ENCODE peak calls at places on chromosome 20, in seven cellular contexts. I is fibroblast of lung; O is thoracic aorta; R is uterus; D is CD8-positive, alpha-beta T cell; B is naive thymus-derived CD4-positive, alpha-beta T cell; Y is body of pancreas. N is an unnamed sample.

GRCh38 chr20:50548396-50548795 is 38.2 kb downstream of the PTPN1 start:
- DNase-seq in I (no peak), D (no peak), B (no peak), Y (no peak), O (no peak), R (no peak), N (no peak)

GRCh38 chr20:59718071-59718470 is 113.7 kb downstream of the PHACTR3 start:
- DNase-seq in B (no peak), Y (no peak), D (no peak), I (no peak), O (no peak), R (no peak), N (no peak)

GRCh38 chr20:34268851-34269668 is 27.8 kb downstream of the ASIP start:
- DNase-seq in Y (peak; percentile 29), R (peak; percentile 24), B (peak; percentile 26), D (peak; percentile 27), O (no peak), I (peak; percentile 19), N (no peak)

GRCh38 chr20:34629342-34629741 is 47.5 kb downstream of the PIGU start:
- DNase-seq in D (no peak), I (peak; percentile 18), R (no peak), B (no peak), O (no peak), Y (no peak), N (no peak)

GRCh38 chr20:51376121-51376520 is 166.4 kb downstream of the NFATC2 start:
- DNase-seq in D (no peak), B (no peak), Y (no peak), O (no peak), I (no peak), R (no peak), N (no peak)

GRCh38 chr20:38804682-38805501 is 605 bp upstream of the PPP1R16B start:
- DNase-seq in Y (no peak), I (no peak), O (no peak), R (no peak), D (peak; percentile 81), B (peak; percentile 56), N (no peak)

GRCh38 chr20:13515796-13516533 is 122.8 kb downstream of the TASP1 start:
- DNase-seq in D (no peak), O (no peak), R (no peak), I (peak; percentile 48), B (no peak), Y (no peak), N (no peak)

GRCh38 chr20:21027569-21027968 is 78.6 kb downstream of the LINC00237 start:
- DNase-seq in B (no peak), Y (no peak), R (no peak), I (no peak), D (no peak), O (no peak), N (peak; percentile 90)

GRCh38 chr20:21125072-21125848 is 622 bp upstream of the KIZ start:
- DNase-seq in D (no peak), Y (peak; percentile 56), B (no peak), R (peak; percentile 46), I (peak; percentile 43), O (no peak), N (peak; percentile 75)

GRCh38 chr20:46666818-46667515 is 15.7 kb upstream of the SLC13A3 start:
- DNase-seq in B (no peak), O (no peak), I (no peak), D (no peak), Y (no peak), R (no peak), N (no peak)

GRCh38 chr20:15895560-15896084 is 677.6 kb downstream of the KIF16B start:
- DNase-seq in D (no peak), O (no peak), I (no peak), R (no peak), B (no peak), Y (no peak), N (no peak)

GRCh38 chr20:18666803-18667460 is 79.1 kb downstream of the DTD1 start:
- DNase-seq in I (no peak), R (peak; percentile 63), Y (no peak), D (no peak), B (no peak), O (no peak), N (no peak)

GRCh38 chr20:2521369-2522305 is 12.9 kb upstream of the ZNF343 start:
- DNase-seq in R (no peak), O (no peak), B (no peak), Y (peak; percentile 42), D (peak; percentile 60), I (peak; percentile 55), N (peak; percentile 76)

GRCh38 chr20:24339179-24339578 is 130.2 kb upstream of the SYNDIG1 start:
- DNase-seq in R (no peak), Y (no peak), I (no peak), B (no peak), O (no peak), D (no peak), N (no peak)

GRCh38 chr20:59821201-59821600 is 112.2 kb downstream of the SYCP2 start:
- DNase-seq in D (no peak), R (no peak), B (no peak), Y (no peak), I (no peak), O (no peak), N (no peak)

GRCh38 chr20:50292324-50293243 is 102.0 kb downstream of the CEBPB start:
- DNase-seq in D (no peak), O (peak; percentile 87), I (peak; percentile 99), R (peak; percentile 98), B (no peak), Y (peak; percentile 87), N (peak; percentile 86)

GRCh38 chr20:45456632-45457031 is 12.9 kb upstream of the WFDC2 start:
- DNase-seq in Y (peak; percentile 26), O (no peak), R (no peak), D (no peak), B (no peak), I (no peak), N (peak; percentile 51)

GRCh38 chr20:20267685-20268429 is 100.0 kb upstream of the INSM1 start:
- DNase-seq in O (no peak), D (no peak), I (no peak), B (no peak), Y (no peak), R (no peak), N (peak; percentile 38)

GRCh38 chr20:46132705-46133120 is 14.6 kb downstream of the CD40 start:
- DNase-seq in Y (peak; percentile 77), D (peak; percentile 59), O (no peak), R (peak; percentile 47), B (peak; percentile 50), I (peak; percentile 54), N (peak; percentile 86)

GRCh38 chr20:50584687-50585086 is 74.5 kb downstream of the PTPN1 start:
- DNase-seq in D (no peak), O (no peak), R (no peak), Y (no peak), I (no peak), B (no peak), N (no peak)

GRCh38 chr20:46128310-46129151 is 10.4 kb downstream of the CD40 start:
- DNase-seq in B (no peak), I (no peak), Y (no peak), O (no peak), D (no peak), R (no peak), N (peak; percentile 63)

GRCh38 chr20:46695888-46696287 is 6.6 kb upstream of the TP53RK start:
- DNase-seq in B (no peak), O (no peak), R (no peak), Y (no peak), D (no peak), I (peak; percentile 76), N (peak; percentile 70)

GRCh38 chr20:2578430-2579192 is 42.2 kb downstream of the TMC2 start:
- DNase-seq in Y (no peak), O (no peak), D (no peak), R (no peak), I (no peak), B (no peak), N (no peak)

GRCh38 chr20:25551413-25552210 is 33.7 kb downstream of the NINL start:
- DNase-seq in B (no peak), I (no peak), O (no peak), Y (no peak), D (no peak), R (no peak), N (no peak)
- H3K4me1 ChIP-seq in B (no peaks in the 10 kb centered on the region), I (peaks cover 4% of the 10 kb centered on the region), O (peaks cover 12% of the 10 kb centered on the region), Y (peaks cover 15% of the 10 kb centered on the region), D (no peaks in the 10 kb centered on the region), R (no peaks in the 10 kb centered on the region), N (peaks cover 13% of the 10 kb centered on the region)

GRCh38 chr20:36399969-36400545 is 93.9 kb downstream of the DLGAP4 start:
- DNase-seq in D (no peak), I (no peak), O (no peak), Y (no peak), B (no peak), R (no peak), N (no peak)

GRCh38 chr20:36401336-36401735 is 95.2 kb downstream of the DLGAP4 start:
- DNase-seq in O (no peak), B (no peak), D (no peak), R (no peak), I (no peak), Y (no peak), N (no peak)

GRCh38 chr20:36399147-36399968 is 93.2 kb downstream of the DLGAP4 start:
- DNase-seq in I (peak; percentile 11), D (peak; percentile 17), Y (no peak), B (no peak), O (no peak), R (no peak), N (peak; percentile 83)

GRCh38 chr20:36402708-36403107 is 96.6 kb downstream of the DLGAP4 start:
- DNase-seq in B (no peak), Y (no peak), R (no peak), O (no peak), D (no peak), I (no peak), N (no peak)

GRCh38 chr20:36400901-36401300 is 94.8 kb downstream of the DLGAP4 start:
- DNase-seq in B (no peak), R (no peak), I (no peak), D (no peak), Y (no peak), O (no peak), N (no peak)
- H3K27me3 ChIP-seq in B (no peaks in the 10 kb centered on the region), R (peaks cover 6% of the 10 kb centered on the region), I (peaks cover 28% of the 10 kb centered on the region), D (peaks cover 8% of the 10 kb centered on the region), Y (no peaks in the 10 kb centered on the region), O (no peaks in the 10 kb centered on the region), N (peaks cover 19% of the 10 kb centered on the region)

DNA sequence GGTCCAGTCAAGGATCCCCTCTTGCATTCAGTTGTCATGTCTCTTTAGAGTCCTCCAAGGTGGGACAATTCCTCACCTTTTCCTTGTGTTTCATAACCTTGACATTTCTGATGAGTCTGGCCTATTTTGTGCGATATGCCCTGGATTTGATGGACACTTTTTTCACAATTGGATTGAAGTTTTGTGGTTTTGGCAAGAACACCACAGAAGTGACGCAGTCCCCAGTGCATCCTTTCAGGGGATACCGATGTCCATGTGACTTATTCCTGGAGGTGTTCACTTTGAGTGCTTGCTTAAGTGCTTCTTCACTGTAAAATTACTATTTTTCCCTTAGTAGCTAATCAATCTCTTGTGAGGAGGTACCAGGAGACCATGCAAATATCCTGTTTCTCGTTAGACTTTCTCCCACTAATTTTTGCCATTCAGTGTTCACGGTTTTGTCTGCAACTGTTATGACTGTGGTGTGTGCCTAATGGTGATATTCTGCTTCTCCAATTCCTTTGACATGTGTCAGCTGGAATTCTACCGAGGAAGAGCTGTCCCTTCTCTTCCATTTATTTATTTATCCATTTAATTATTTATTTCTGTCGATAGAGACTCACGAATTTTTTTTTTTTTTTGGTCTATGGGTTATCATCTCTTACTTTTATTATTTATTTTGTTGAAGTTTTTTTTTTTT is 30.8 kb downstream of the BPIFB4 start:
- DNase-seq in O (no peak), D (no peak), Y (no peak), R (no peak), I (no peak), B (no peak), N (no peak)
- H3K27ac ChIP-seq in O (no peak overlapping the region), D (no peak overlapping the region), Y (no peak overlapping the region), R (no peak overlapping the region), I (no peak overlapping the region), B (no peak overlapping the region), N (no peak overlapping the region)

GRCh38 chr20:58018590-58018989 is 209.9 kb downstream of the ANKRD60 start:
- DNase-seq in I (no peak), D (no peak), R (no peak), O (no peak), B (no peak), Y (no peak), N (no peak)
- H3K4me1 ChIP-seq in I (no peaks in the 10 kb centered on the region), D (peaks cover 10% of the 10 kb centered on the region), R (peaks cover 11% of the 10 kb centered on the region), O (peaks cover 32% of the 10 kb centered on the region), B (peaks cover 12% of the 10 kb centered on the region), Y (peaks cover 52% of the 10 kb centered on the region), N (peaks cover 50% of the 10 kb centered on the region)

N was measured in SJCRH30.